ENCODE peak calls at places on chromosome 11, in ten cellular contexts. Y is iPS-NIHi11; N is HCT116; M is stimulated activated CD8-positive, alpha-beta memory T cell treated with anti-CD3 and anti-CD28 coated beads, Interleukin-15, amount 100 ng/mL, for 24 hours; G is GM23248; L is T47D; A is HFFc6; S is mucosa of descending colon; Z is Right ventricle myocardium superior; R is smooth muscle cell of the brain vasculature. I is an unnamed sample.

GRCh38 chr11:65779919-65780769 is 632 bp downstream of the AP5B1 start:
- DNase-seq in Y (peak; percentile 96), G (peak; percentile 94), N (peak; percentile 64), M (peak; percentile 45), L (peak; percentile 83), R (peak; percentile 45), S (peak; percentile 89), Z (peak; percentile 90), A (peak; percentile 76), I (peak; percentile 80)

GRCh38 chr11:64916040-64916847 is 765 bp downstream of the ATG2A start:
- DNase-seq in Z (no peak), R (no peak), G (peak; percentile 56), N (no peak), A (no peak), S (peak; percentile 84), M (no peak), Y (peak; percentile 65), L (peak; percentile 42), I (peak; percentile 49)

GRCh38 chr11:87384078-87384729 is 346.5 kb downstream of the TMEM135 start:
- DNase-seq in Z (no peak), A (no peak), M (no peak), S (no peak), N (no peak), Y (no peak), R (no peak), G (no peak), L (no peak), I (no peak)

GRCh38 chr11:19093976-19094375 is 23.0 kb upstream of the ZDHHC13 start:
- DNase-seq in Z (no peak), A (peak; percentile 39), S (no peak), R (no peak), M (no peak), Y (no peak), N (no peak), G (peak; percentile 26), L (no peak), I (peak; percentile 63)

GRCh38 chr11:76629853-76630599 is 40.5 kb downstream of the LRRC32 start:
- DNase-seq in A (peak; percentile 7), N (no peak), R (no peak), S (peak; percentile 82), G (peak; percentile 53), L (no peak), Z (peak; percentile 82), M (no peak), Y (no peak), I (peak; percentile 32)

GRCh38 chr11:87405843-87406242 is 368.1 kb downstream of the TMEM135 start:
- DNase-seq in M (no peak), Z (no peak), S (no peak), L (no peak), R (no peak), N (no peak), Y (no peak), G (peak; percentile 67), A (no peak), I (no peak)

GRCh38 chr11:74849525-74850391 is 99.1 kb downstream of the XRRA1 start:
- DNase-seq in L (no peak), A (peak; percentile 60), M (no peak), N (no peak), Y (peak; percentile 75), R (peak; percentile 20), G (peak; percentile 91), S (no peak), Z (no peak), I (peak; percentile 88)

GRCh38 chr11:61787928-61788491 is 4.4 kb downstream of the TMEM258 start:
- DNase-seq in G (peak; percentile 61), A (peak; percentile 25), M (no peak), R (peak; percentile 24), Y (peak; percentile 72), L (peak; percentile 65), N (peak; percentile 48), S (peak; percentile 17), Z (no peak), I (peak; percentile 58)

GRCh38 chr11:68269414-68270081 is 2.2 kb downstream of the C11orf24 start:
- DNase-seq in M (no peak), G (peak; percentile 93), A (peak; percentile 77), Y (no peak), S (no peak), Z (no peak), R (no peak), L (no peak), N (no peak), I (peak; percentile 92)

GRCh38 chr11:66749091-66749490 is 20.1 kb upstream of the SPTBN2 start:
- DNase-seq in L (peak; percentile 97), G (no peak), Z (no peak), R (no peak), M (no peak), A (no peak), N (no peak), Y (no peak), S (no peak), I (no peak)

GRCh38 chr11:64092119-64092760 is 56.5 kb downstream of the FLRT1 start:
- DNase-seq in A (no peak), Z (no peak), G (no peak), M (no peak), Y (no peak), L (no peak), R (no peak), S (no peak), N (no peak), I (no peak)

GRCh38 chr11:35145249-35145648 is 6.3 kb downstream of the CD44 start:
- DNase-seq in R (no peak), Y (no peak), Z (no peak), N (no peak), S (peak; percentile 71), A (no peak), M (no peak), G (peak; percentile 71), L (no peak), I (no peak)

GRCh38 chr11:59556883-59557205 is 45.5 kb downstream of the OR4D9 start:
- DNase-seq in A (no peak), L (peak; percentile 56), R (no peak), Z (no peak), Y (no peak), G (peak; percentile 82), N (no peak), M (no peak), S (no peak), I (peak; percentile 62)

GRCh38 chr11:47577460-47578041 is 1.2 kb downstream of the KBTBD4 start:
- DNase-seq in Z (no peak), Y (no peak), S (no peak), R (no peak), M (no peak), A (peak; percentile 33), L (peak; percentile 91), G (peak; percentile 30), N (no peak), I (peak; percentile 49)

GRCh38 chr11:96341237-96342130 is 1.5 kb downstream of the MAML2 start:
- DNase-seq in S (peak; percentile 83), L (peak; percentile 40), N (no peak), G (peak; percentile 65), A (peak; percentile 54), Z (peak; percentile 54), R (no peak), Y (peak; percentile 35), M (no peak), I (peak; percentile 64)

GRCh38 chr11:118629761-118630661 is 22.6 kb downstream of the PHLDB1 start:
- DNase-seq in R (no peak), Z (peak; percentile 58), Y (no peak), A (no peak), N (no peak), S (peak; percentile 80), L (no peak), M (no peak), G (peak; percentile 37), I (no peak)

GRCh38 chr11:92269021-92269420 is 44.4 kb downstream of the FAT3 start:
- DNase-seq in L (peak; percentile 77), G (peak; percentile 64), M (no peak), R (no peak), Z (no peak), Y (no peak), N (no peak), A (peak; percentile 47), S (no peak), I (peak; percentile 91)

I was measured in EL.